ENCODE peak calls at places on chromosome 17, in five cellular contexts. One of them, this sample, is unnamed.

GRCh38 chr17:27596571-27597187 is 34.3 kb upstream of the LGALS9 start:
- DNase-seq in SJSA1: no peak
- DNase-seq in progenitor cell of endocrine pancreas: no peak
- DNase-seq in CD8-positive, alpha-beta memory T cell: no peak
- DNase-seq in activated naive CD8-positive, alpha-beta T cell treated with anti-CD3 and anti-CD28 coated beads, Interleukin-2, amount 50 U/mL, for 24 hours: no peak
- DNase-seq in this sample: no peak

GRCh38 chr17:47323382-47324223 is at the start of gene EFCAB13:
- DNase-seq in progenitor cell of endocrine pancreas: peak; percentile 85
- DNase-seq in SJSA1: peak; percentile 96
- DNase-seq in activated naive CD8-positive, alpha-beta T cell treated with anti-CD3 and anti-CD28 coated beads, Interleukin-2, amount 50 U/mL, for 24 hours: peak; percentile 87
- DNase-seq in CD8-positive, alpha-beta memory T cell: peak; percentile 87
- DNase-seq in this sample: peak; percentile 82

GRCh38 chr17:28467456-28468025 is 5.9 kb upstream of the SLC13A2 start:
- DNase-seq in CD8-positive, alpha-beta memory T cell: no peak
- DNase-seq in SJSA1: peak; percentile 9
- DNase-seq in progenitor cell of endocrine pancreas: no peak
- DNase-seq in activated naive CD8-positive, alpha-beta T cell treated with anti-CD3 and anti-CD28 coated beads, Interleukin-2, amount 50 U/mL, for 24 hours: no peak
- DNase-seq in this sample: no peak

GRCh38 chr17:74008196-74008595 is 195.3 kb upstream of the RPL38 start:
- DNase-seq in progenitor cell of endocrine pancreas: no peak
- DNase-seq in CD8-positive, alpha-beta memory T cell: no peak
- DNase-seq in activated naive CD8-positive, alpha-beta T cell treated with anti-CD3 and anti-CD28 coated beads, Interleukin-2, amount 50 U/mL, for 24 hours: peak; percentile 30
- DNase-seq in SJSA1: no peak
- DNase-seq in this sample: peak; percentile 65

GRCh38 chr17:60145006-60145935 is 4.5 kb upstream of the CA4 start:
- DNase-seq in activated naive CD8-positive, alpha-beta T cell treated with anti-CD3 and anti-CD28 coated beads, Interleukin-2, amount 50 U/mL, for 24 hours: no peak
- DNase-seq in progenitor cell of endocrine pancreas: no peak
- DNase-seq in SJSA1: no peak
- DNase-seq in CD8-positive, alpha-beta memory T cell: no peak
- DNase-seq in this sample: no peak

GRCh38 chr17:79085921-79086551 is 11.4 kb downstream of the ENGASE start:
- DNase-seq in activated naive CD8-positive, alpha-beta T cell treated with anti-CD3 and anti-CD28 coated beads, Interleukin-2, amount 50 U/mL, for 24 hours: no peak
- DNase-seq in progenitor cell of endocrine pancreas: no peak
- DNase-seq in SJSA1: no peak
- DNase-seq in CD8-positive, alpha-beta memory T cell: no peak
- DNase-seq in this sample: no peak

GRCh38 chr17:48593840-48594411 is 347 bp upstream of the HOXB5 start:
- DNase-seq in CD8-positive, alpha-beta memory T cell: peak; percentile 84
- DNase-seq in SJSA1: peak; percentile 79
- DNase-seq in activated naive CD8-positive, alpha-beta T cell treated with anti-CD3 and anti-CD28 coated beads, Interleukin-2, amount 50 U/mL, for 24 hours: peak; percentile 88
- DNase-seq in progenitor cell of endocrine pancreas: peak; percentile 79
- DNase-seq in this sample: peak; percentile 86

GRCh38 chr17:64354396-64354795 is 36.3 kb downstream of the PECAM1 start:
- DNase-seq in activated naive CD8-positive, alpha-beta T cell treated with anti-CD3 and anti-CD28 coated beads, Interleukin-2, amount 50 U/mL, for 24 hours: no peak
- DNase-seq in SJSA1: no peak
- DNase-seq in progenitor cell of endocrine pancreas: no peak
- DNase-seq in CD8-positive, alpha-beta memory T cell: no peak
- DNase-seq in this sample: no peak

GRCh38 chr17:17073627-17074521 is 31.6 kb downstream of the MPRIP start:
- DNase-seq in SJSA1: no peak
- DNase-seq in progenitor cell of endocrine pancreas: no peak
- DNase-seq in activated naive CD8-positive, alpha-beta T cell treated with anti-CD3 and anti-CD28 coated beads, Interleukin-2, amount 50 U/mL, for 24 hours: no peak
- DNase-seq in CD8-positive, alpha-beta memory T cell: peak; percentile 37
- DNase-seq in this sample: peak; percentile 13

GRCh38 chr17:62706598-62707424 is 79.3 kb downstream of the MRC2 start:
- DNase-seq in CD8-positive, alpha-beta memory T cell: no peak
- DNase-seq in SJSA1: no peak
- DNase-seq in progenitor cell of endocrine pancreas: peak; percentile 6
- DNase-seq in activated naive CD8-positive, alpha-beta T cell treated with anti-CD3 and anti-CD28 coated beads, Interleukin-2, amount 50 U/mL, for 24 hours: no peak
- DNase-seq in this sample: no peak

GRCh38 chr17:67157732-67158639 is 87.0 kb downstream of the HELZ start:
- DNase-seq in progenitor cell of endocrine pancreas: no peak
- DNase-seq in SJSA1: peak; percentile 23
- DNase-seq in activated naive CD8-positive, alpha-beta T cell treated with anti-CD3 and anti-CD28 coated beads, Interleukin-2, amount 50 U/mL, for 24 hours: no peak
- DNase-seq in CD8-positive, alpha-beta memory T cell: no peak
- DNase-seq in this sample: no peak

GRCh38 chr17:64982139-64982802 is 63.0 kb upstream of the LRRC37A3 start:
- DNase-seq in SJSA1: peak; percentile 47
- DNase-seq in CD8-positive, alpha-beta memory T cell: no peak
- DNase-seq in progenitor cell of endocrine pancreas: no peak
- DNase-seq in activated naive CD8-positive, alpha-beta T cell treated with anti-CD3 and anti-CD28 coated beads, Interleukin-2, amount 50 U/mL, for 24 hours: no peak
- DNase-seq in this sample: no peak

GRCh38 chr17:56499799-56500388 is 93.6 kb upstream of the NOG start:
- DNase-seq in SJSA1: peak; percentile 30
- DNase-seq in activated naive CD8-positive, alpha-beta T cell treated with anti-CD3 and anti-CD28 coated beads, Interleukin-2, amount 50 U/mL, for 24 hours: peak; percentile 22
- DNase-seq in progenitor cell of endocrine pancreas: no peak
- DNase-seq in CD8-positive, alpha-beta memory T cell: no peak
- DNase-seq in this sample: peak; percentile 58

GRCh38 chr17:66673668-66674276 is 161.1 kb upstream of the CACNG5 start:
- DNase-seq in SJSA1: peak; percentile 59
- DNase-seq in progenitor cell of endocrine pancreas: peak; percentile 21
- DNase-seq in activated naive CD8-positive, alpha-beta T cell treated with anti-CD3 and anti-CD28 coated beads, Interleukin-2, amount 50 U/mL, for 24 hours: peak; percentile 31
- DNase-seq in CD8-positive, alpha-beta memory T cell: peak; percentile 63
- DNase-seq in this sample: peak; percentile 54

GRCh38 chr17:17713839-17714238 is 32.6 kb downstream of the RAI1 start:
- DNase-seq in activated naive CD8-positive, alpha-beta T cell treated with anti-CD3 and anti-CD28 coated beads, Interleukin-2, amount 50 U/mL, for 24 hours: no peak
- DNase-seq in progenitor cell of endocrine pancreas: no peak
- DNase-seq in SJSA1: peak; percentile 43
- DNase-seq in CD8-positive, alpha-beta memory T cell: no peak
- DNase-seq in this sample: no peak

GRCh38 chr17:79311373-79311772 is 236.7 kb downstream of the ENGASE start:
- DNase-seq in activated naive CD8-positive, alpha-beta T cell treated with anti-CD3 and anti-CD28 coated beads, Interleukin-2, amount 50 U/mL, for 24 hours: no peak
- DNase-seq in progenitor cell of endocrine pancreas: no peak
- DNase-seq in CD8-positive, alpha-beta memory T cell: no peak
- DNase-seq in SJSA1: no peak
- DNase-seq in this sample: no peak

GRCh38 chr17:31528291-31528874 is 136.9 kb downstream of the RAB11FIP4 start:
- DNase-seq in CD8-positive, alpha-beta memory T cell: peak; percentile 10
- DNase-seq in SJSA1: no peak
- DNase-seq in progenitor cell of endocrine pancreas: no peak
- DNase-seq in activated naive CD8-positive, alpha-beta T cell treated with anti-CD3 and anti-CD28 coated beads, Interleukin-2, amount 50 U/mL, for 24 hours: no peak
- DNase-seq in this sample: no peak

GRCh38 chr17:44768505-44769142 is 9.8 kb downstream of the ADAM11 start:
- DNase-seq in SJSA1: no peak
- DNase-seq in progenitor cell of endocrine pancreas: no peak
- DNase-seq in activated naive CD8-positive, alpha-beta T cell treated with anti-CD3 and anti-CD28 coated beads, Interleukin-2, amount 50 U/mL, for 24 hours: no peak
- DNase-seq in CD8-positive, alpha-beta memory T cell: no peak
- DNase-seq in this sample: no peak

GRCh38 chr17:9408381-9408780 is 167.2 kb downstream of the STX8 start:
- DNase-seq in progenitor cell of endocrine pancreas: no peak
- DNase-seq in activated naive CD8-positive, alpha-beta T cell treated with anti-CD3 and anti-CD28 coated beads, Interleukin-2, amount 50 U/mL, for 24 hours: no peak
- DNase-seq in SJSA1: peak; percentile 36
- DNase-seq in CD8-positive, alpha-beta memory T cell: no peak
- DNase-seq in this sample: no peak

GRCh38 chr17:76139801-76140660 is 1.0 kb downstream of the FOXJ1 start:
- DNase-seq in SJSA1: no peak
- DNase-seq in progenitor cell of endocrine pancreas: peak; percentile 63
- DNase-seq in CD8-positive, alpha-beta memory T cell: peak; percentile 71
- DNase-seq in activated naive CD8-positive, alpha-beta T cell treated with anti-CD3 and anti-CD28 coated beads, Interleukin-2, amount 50 U/mL, for 24 hours: peak; percentile 64
- DNase-seq in this sample: peak; percentile 76

GRCh38 chr17:74712756-74713155 is at the start of gene CD300LF:
- DNase-seq in progenitor cell of endocrine pancreas: no peak
- DNase-seq in CD8-positive, alpha-beta memory T cell: no peak
- DNase-seq in SJSA1: no peak
- DNase-seq in activated naive CD8-positive, alpha-beta T cell treated with anti-CD3 and anti-CD28 coated beads, Interleukin-2, amount 50 U/mL, for 24 hours: no peak
- DNase-seq in this sample: no peak

GRCh38 chr17:58279736-58280479 is 827 bp downstream of the MPO start:
- DNase-seq in SJSA1: no peak
- DNase-seq in progenitor cell of endocrine pancreas: no peak
- DNase-seq in CD8-positive, alpha-beta memory T cell: no peak
- DNase-seq in activated naive CD8-positive, alpha-beta T cell treated with anti-CD3 and anti-CD28 coated beads, Interleukin-2, amount 50 U/mL, for 24 hours: no peak
- DNase-seq in this sample: peak; percentile 34

GRCh38 chr17:77654296-77654695 is 304.2 kb upstream of the TNRC6C start:
- DNase-seq in SJSA1: no peak
- DNase-seq in activated naive CD8-positive, alpha-beta T cell treated with anti-CD3 and anti-CD28 coated beads, Interleukin-2, amount 50 U/mL, for 24 hours: no peak
- DNase-seq in progenitor cell of endocrine pancreas: no peak
- DNase-seq in CD8-positive, alpha-beta memory T cell: no peak
- DNase-seq in this sample: no peak

GRCh38 chr17:73639926-73640325 is 4.3 kb downstream of the SDK2 start:
- DNase-seq in activated naive CD8-positive, alpha-beta T cell treated with anti-CD3 and anti-CD28 coated beads, Interleukin-2, amount 50 U/mL, for 24 hours: no peak
- DNase-seq in CD8-positive, alpha-beta memory T cell: no peak
- DNase-seq in SJSA1: no peak
- DNase-seq in progenitor cell of endocrine pancreas: no peak
- DNase-seq in this sample: no peak

GRCh38 chr17:47701603-47702002 is 7.6 kb downstream of the TBKBP1 start:
- DNase-seq in progenitor cell of endocrine pancreas: no peak
- DNase-seq in CD8-positive, alpha-beta memory T cell: no peak
- DNase-seq in activated naive CD8-positive, alpha-beta T cell treated with anti-CD3 and anti-CD28 coated beads, Interleukin-2, amount 50 U/mL, for 24 hours: no peak
- DNase-seq in SJSA1: no peak
- DNase-seq in this sample: no peak